ENCODE peak calls at places on chromosome 1, in nine cellular contexts. B is fibroblast of mammary gland; L is sigmoid colon; K is choroid plexus epithelial cell; Y is GM12878; C is astrocyte of the spinal cord; G is HFF-Myc; E is kidney epithelial cell; Q is CD8-positive, alpha-beta T cell. Z is an unnamed sample.

GRCh38 chr1:40973912-40974311 is 5.6 kb upstream of the CTPS1 start:
- DNase-seq in L (no peak), K (no peak), E (no peak), Y (no peak), Q (no peak), G (no peak), B (no peak), C (no peak), Z (no peak)

GRCh38 chr1:238861342-238861741 is 525.0 kb upstream of the CHRM3 start:
- DNase-seq in E (no peak), G (no peak), B (no peak), K (no peak), L (no peak), Q (no peak), C (no peak), Y (no peak), Z (no peak)

GRCh38 chr1:202578565-202578964 is 131.7 kb downstream of the SYT2 start:
- DNase-seq in C (no peak), K (peak; percentile 44), G (no peak), E (no peak), Q (no peak), B (peak; percentile 51), Y (no peak), L (no peak), Z (no peak)

GRCh38 chr1:2208309-2209239 is 14.0 kb upstream of the FAAP20 start:
- DNase-seq in Q (no peak), L (peak; percentile 83), K (peak; percentile 79), C (peak; percentile 95), G (no peak), E (no peak), B (peak; percentile 90), Y (no peak), Z (peak; percentile 77)

GRCh38 chr1:21337931-21338567 is 47.8 kb upstream of the ECE1 start:
- DNase-seq in L (peak; percentile 98), Y (no peak), C (peak; percentile 79), B (peak; percentile 89), G (no peak), K (peak; percentile 65), Q (no peak), E (no peak), Z (no peak)

GRCh38 chr1:113980120-113980519 is 846 bp downstream of the OLFML3 start:
- DNase-seq in Q (no peak), L (peak; percentile 91), C (peak; percentile 29), G (peak; percentile 40), Y (no peak), B (peak; percentile 54), K (no peak), E (no peak), Z (no peak)

GRCh38 chr1:150165622-150166612 is 16.2 kb downstream of the PLEKHO1 start:
- DNase-seq in K (peak; percentile 67), Y (no peak), L (no peak), G (no peak), B (peak; percentile 61), E (no peak), Q (peak; percentile 59), C (peak; percentile 61), Z (no peak)

GRCh38 chr1:36516372-36517018 is 33.8 kb upstream of the CSF3R start:
- DNase-seq in L (peak; percentile 55), K (peak; percentile 73), G (peak; percentile 24), E (no peak), B (peak; percentile 51), Q (peak; percentile 24), C (peak; percentile 48), Y (no peak), Z (no peak)

GRCh38 chr1:205813755-205814058 is 709 bp upstream of the SLC41A1 start:
- DNase-seq in E (peak; percentile 35), K (peak; percentile 61), Y (no peak), C (peak; percentile 61), L (no peak), Q (no peak), B (peak; percentile 64), G (no peak), Z (no peak)

GRCh38 chr1:188825471-188825870 is 1652.2 kb downstream of the BRINP3 start:
- DNase-seq in B (no peak), K (no peak), Y (no peak), E (no peak), Q (no peak), L (no peak), G (no peak), C (no peak), Z (no peak)

GRCh38 chr1:36351222-36351977 is 28.0 kb upstream of the EVA1B start:
- DNase-seq in G (peak; percentile 91), L (no peak), C (peak; percentile 87), Y (no peak), B (peak; percentile 87), E (peak; percentile 83), Q (no peak), K (peak; percentile 84), Z (peak; percentile 67)

GRCh38 chr1:227846265-227846858 is 30.9 kb downstream of the PRSS38 start:
- DNase-seq in B (no peak), Q (no peak), C (no peak), L (no peak), Y (no peak), E (no peak), G (no peak), K (no peak), Z (no peak)

GRCh38 chr1:213303286-213303685 is 252.2 kb downstream of the RPS6KC1 start:
- DNase-seq in Y (no peak), G (no peak), C (peak; percentile 7), E (no peak), Q (no peak), K (peak; percentile 43), B (peak; percentile 14), L (no peak), Z (no peak)

GRCh38 chr1:235266325-235266724 is 61.7 kb downstream of the ARID4B start:
- DNase-seq in Q (no peak), K (peak; percentile 13), E (no peak), Y (no peak), L (no peak), C (peak; percentile 24), G (no peak), B (peak; percentile 20), Z (no peak)

GRCh38 chr1:156675715-156676311 is 1.4 kb downstream of the NES start:
- DNase-seq in C (peak; percentile 40), K (no peak), B (no peak), G (no peak), L (no peak), Q (no peak), E (no peak), Y (no peak), Z (no peak)

GRCh38 chr1:181583598-181583997 is 100.3 kb downstream of the CACNA1E start:
- DNase-seq in B (no peak), E (no peak), Q (no peak), C (no peak), G (no peak), L (no peak), K (no peak), Y (no peak), Z (no peak)

GRCh38 chr1:165845569-165845968 is 18.2 kb downstream of the UCK2 start:
- DNase-seq in Q (no peak), E (no peak), K (no peak), G (no peak), C (no peak), Y (no peak), B (no peak), L (no peak), Z (no peak)

GRCh38 chr1:223704921-223705878 is 7.1 kb upstream of the CAPN2 start:
- DNase-seq in E (no peak), Y (no peak), L (no peak), K (peak; percentile 53), C (peak; percentile 84), B (peak; percentile 45), Q (no peak), G (no peak), Z (no peak)

GRCh38 chr1:35288761-35289160 is 20.3 kb downstream of the ZMYM4 start:
- DNase-seq in Q (no peak), G (no peak), Y (no peak), B (peak; percentile 71), C (peak; percentile 76), K (peak; percentile 46), L (no peak), E (peak; percentile 53), Z (no peak)

DNA sequence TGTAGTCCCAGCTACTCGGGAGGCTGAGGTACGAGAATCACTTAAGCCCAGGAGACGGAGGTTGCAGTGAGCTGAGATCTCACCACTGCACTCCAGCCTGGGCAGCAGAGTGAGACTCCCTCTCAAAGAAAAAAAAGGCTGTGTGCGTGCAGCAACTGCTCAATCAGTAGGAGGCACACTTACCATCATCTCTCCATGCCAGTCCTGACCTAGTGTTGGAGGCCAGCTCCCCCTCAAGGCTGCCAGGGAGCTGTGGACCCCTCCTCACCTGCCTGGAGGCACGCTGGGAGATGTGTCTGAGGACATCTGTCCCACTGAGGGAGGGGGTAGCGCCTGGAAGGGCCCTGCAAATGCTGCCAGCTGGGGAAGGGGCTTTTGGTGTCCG is 11.9 kb downstream of the RPS6KA1 start:
- DNase-seq in L (no peak), C (no peak), K (no peak), E (no peak), G (no peak), B (no peak), Y (no peak), Q (no peak), Z (no peak)
- H3K4me3 ChIP-seq in L (no peak overlapping the region), C (no peak overlapping the region), K (no peak overlapping the region), E (no peak overlapping the region), G (no peak overlapping the region), B (no peak overlapping the region), Y (peak overlapping the region; percentile 24), Q (peak overlapping the region; percentile 32), Z (no peak overlapping the region)

DNA sequence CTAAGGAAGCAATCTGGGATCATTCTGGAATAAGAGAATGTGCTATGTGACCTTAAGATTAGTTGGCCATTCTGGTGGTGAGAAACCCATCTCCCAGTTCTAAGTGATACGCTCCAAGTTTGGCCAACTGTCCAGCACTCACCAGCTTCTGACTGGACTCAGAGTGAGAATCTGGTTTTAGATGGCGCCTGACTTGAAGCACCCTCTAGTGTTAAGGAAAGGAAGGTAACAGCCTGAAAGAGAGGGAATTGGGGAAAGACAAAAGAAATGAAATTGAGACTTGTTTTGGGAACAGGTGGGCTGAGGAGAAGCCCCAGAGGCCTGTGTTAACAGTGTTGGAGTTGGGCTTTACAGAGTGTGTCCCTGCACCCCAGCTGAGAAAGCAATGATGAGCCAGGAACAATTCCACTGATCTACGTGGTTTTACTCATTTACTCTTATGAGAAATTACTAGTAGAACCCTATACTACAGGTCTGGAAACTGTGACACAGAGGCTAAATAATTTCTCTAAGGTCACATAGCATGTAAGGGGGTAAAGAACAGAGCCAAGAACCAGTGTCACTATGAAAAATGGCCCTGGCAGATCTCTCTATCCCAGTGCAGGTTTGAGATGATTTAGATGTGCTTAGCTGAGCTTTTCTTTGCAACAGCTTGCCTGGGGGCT is 9.3 kb upstream of the FCAMR start:
- DNase-seq in G (no peak), B (peak; percentile 40), Q (no peak), Y (no peak), L (no peak), E (no peak), C (peak; percentile 15), K (peak; percentile 62), Z (no peak)
- TF ChIP-seq CTCF in G (peak; percentile 63), B (peak; percentile 70), Q (no peak), Y (peak; percentile 70), L (peak; percentile 31), E (peak; percentile 72), C (peak; percentile 72), K (peak; percentile 77), Z (peak; percentile 43)

GRCh38 chr1:214665606-214666110 is 62.7 kb downstream of the CENPF start:
- DNase-seq in C (peak; percentile 68), Y (no peak), G (no peak), B (peak; percentile 20), L (no peak), E (no peak), Q (no peak), K (peak; percentile 54), Z (no peak)
- H3K4me3 ChIP-seq in C (no peak overlapping the region), Y (no peak overlapping the region), G (no peak overlapping the region), B (no peak overlapping the region), L (no peak overlapping the region), E (no peak overlapping the region), Q (no peak overlapping the region), K (no peak overlapping the region), Z (no peak overlapping the region)

GRCh38 chr1:240199758-240200655 is 108.3 kb downstream of the FMN2 start:
- DNase-seq in E (no peak), Y (no peak), B (no peak), L (no peak), K (no peak), C (no peak), G (no peak), Q (no peak), Z (no peak)
- TF ChIP-seq CTCF in E (no peak), Y (no peak), B (no peak), L (no peak), K (no peak), C (no peak), G (no peak), Q (no peak), Z (no peak)

Z was measured in AG04449.